ENCODE peak calls at places on chromosome 1, in eight cellular contexts. I is neural progenitor cell; W is activated B cell treated with CpG ODN at 0.5 μM for 24 hours; Q is fibroblast of lung; Y is right lobe of liver; C is AG09319; N is activated CD8-positive, alpha-beta T cell treated with anti-CD3 and anti-CD28 coated beads for 36 hours; F is adrenal gland. U is an unnamed sample.

GRCh38 chr1:225280563-225280962 is 147.3 kb downstream of the LBR start:
- DNase-seq in Q (no peak), N (no peak), I (no peak), W (no peak), C (no peak), F (no peak), Y (no peak), U (no peak)

GRCh38 chr1:116738673-116739370 is 15.4 kb upstream of the CD2 start:
- DNase-seq in I (no peak), F (no peak), N (peak; percentile 84), W (no peak), Y (no peak), Q (no peak), C (no peak), U (no peak)

GRCh38 chr1:235266325-235266724 is 61.7 kb downstream of the ARID4B start:
- DNase-seq in W (no peak), N (no peak), F (no peak), Y (no peak), I (no peak), Q (peak; percentile 8), C (no peak), U (no peak)

GRCh38 chr1:230087034-230087721 is 20.1 kb downstream of the GALNT2 start:
- DNase-seq in Y (no peak), Q (no peak), N (no peak), C (no peak), F (no peak), I (no peak), W (no peak), U (no peak)

GRCh38 chr1:165842363-165843129 is 15.1 kb downstream of the UCK2 start:
- DNase-seq in Y (no peak), W (no peak), C (no peak), Q (peak; percentile 52), N (peak; percentile 10), F (no peak), I (no peak), U (no peak)

GRCh38 chr1:229318056-229318455 is 24.8 kb downstream of the CCSAP start:
- DNase-seq in Q (peak; percentile 60), Y (no peak), C (no peak), N (no peak), F (no peak), W (no peak), I (no peak), U (no peak)

GRCh38 chr1:112636597-112637256 is 17.1 kb downstream of the CAPZA1 start:
- DNase-seq in N (no peak), Q (no peak), C (no peak), W (no peak), F (no peak), I (no peak), Y (no peak), U (no peak)

GRCh38 chr1:41325801-41326200 is 35.4 kb upstream of the FOXO6 start:
- DNase-seq in F (no peak), C (no peak), N (no peak), I (no peak), W (no peak), Q (peak; percentile 67), Y (no peak), U (no peak)

GRCh38 chr1:36162680-36163079 is 6.7 kb downstream of the MAP7D1 start:
- DNase-seq in Y (no peak), F (no peak), I (no peak), Q (no peak), C (no peak), N (no peak), W (no peak), U (no peak)

GRCh38 chr1:192516776-192517297 is 58.7 kb upstream of the RGS1 start:
- DNase-seq in C (no peak), I (peak; percentile 13), W (peak; percentile 23), Y (no peak), F (no peak), Q (peak; percentile 68), N (peak; percentile 77), U (no peak)

GRCh38 chr1:175922254-175922881 is 179.0 kb upstream of the TNR start:
- DNase-seq in Q (no peak), C (no peak), I (no peak), Y (no peak), F (no peak), W (no peak), N (no peak), U (no peak)

GRCh38 chr1:168581799-168582572 is 5.6 kb downstream of the XCL1 start:
- DNase-seq in I (no peak), C (no peak), N (no peak), F (no peak), Q (no peak), Y (no peak), W (no peak), U (no peak)

GRCh38 chr1:6124341-6124740 is 55.8 kb downstream of the CHD5 start:
- DNase-seq in F (no peak), Q (no peak), I (no peak), N (no peak), C (no peak), W (no peak), Y (no peak), U (no peak)

GRCh38 chr1:29802181-29803068 is 566.1 kb downstream of the PTPRU start:
- DNase-seq in N (no peak), F (no peak), Q (no peak), Y (no peak), W (no peak), I (no peak), C (no peak), U (no peak)

GRCh38 chr1:240824238-240824637 is 212.3 kb upstream of the GREM2 start:
- DNase-seq in C (no peak), N (no peak), F (no peak), W (no peak), Q (no peak), I (no peak), Y (no peak), U (no peak)

GRCh38 chr1:222798111-222798510 is 16.7 kb upstream of the DISP1 start:
- DNase-seq in Q (peak; percentile 75), I (no peak), Y (no peak), C (no peak), N (peak; percentile 28), W (no peak), F (no peak), U (no peak)

GRCh38 chr1:29414091-29414490 is 177.8 kb downstream of the PTPRU start:
- DNase-seq in C (no peak), I (no peak), N (no peak), Q (no peak), W (no peak), Y (no peak), F (no peak), U (no peak)

GRCh38 chr1:97901017-97901658 is 19.7 kb downstream of the DPYD start:
- DNase-seq in N (no peak), I (no peak), F (no peak), C (no peak), Y (no peak), Q (peak; percentile 71), W (no peak), U (no peak)

GRCh38 chr1:147509786-147510360 is 31.4 kb upstream of the BCL9 start:
- DNase-seq in C (no peak), N (no peak), I (no peak), F (peak; percentile 61), Y (no peak), Q (no peak), W (no peak), U (no peak)

GRCh38 chr1:147514233-147514632 is 27.1 kb upstream of the BCL9 start:
- DNase-seq in C (no peak), N (no peak), Q (no peak), Y (no peak), F (no peak), W (no peak), I (no peak), U (no peak)

GRCh38 chr1:147516157-147516917 is 25.0 kb upstream of the BCL9 start:
- DNase-seq in Q (no peak), F (no peak), Y (no peak), N (no peak), C (no peak), I (no peak), W (no peak), U (no peak)

GRCh38 chr1:147515046-147515869 is 26.0 kb upstream of the BCL9 start:
- DNase-seq in W (no peak), F (no peak), I (no peak), Q (peak; percentile 50), N (peak; percentile 17), Y (peak; percentile 55), C (no peak), U (no peak)
- TF ChIP-seq CTCF in W (no peak), F (peak; percentile 12), I (peak; percentile 27), Q (no peak), N (no peak), Y (peak; percentile 34), C (no peak), U (no peak)

GRCh38 chr1:45172764-45173163 is 33.6 kb downstream of the ZSWIM5 start:
- DNase-seq in Y (no peak), I (peak; percentile 34), N (no peak), Q (no peak), C (no peak), W (no peak), F (no peak), U (no peak)
- TF ChIP-seq CTCF in Y (no peak), I (no peak), N (no peak), Q (no peak), C (no peak), W (no peak), F (no peak), U (no peak)

DNA sequence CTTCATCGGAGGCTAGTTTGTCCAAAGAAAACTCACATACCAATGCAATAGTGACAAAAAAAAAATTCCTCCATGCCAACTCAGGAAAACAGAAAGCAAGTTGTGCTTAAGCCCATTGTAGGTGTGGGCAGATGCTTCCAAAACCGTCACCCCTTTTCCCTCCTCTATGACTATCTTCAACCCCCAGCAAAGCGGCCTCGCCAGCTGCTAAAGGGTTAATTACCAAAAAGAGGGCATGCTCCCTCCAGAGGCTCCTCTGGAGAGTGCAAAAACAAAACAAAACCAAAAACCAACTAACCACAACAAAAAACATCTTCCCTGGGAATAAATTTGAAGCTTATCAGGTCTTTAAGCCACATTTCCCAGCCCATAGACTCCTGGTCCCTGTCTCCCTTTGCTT is 1.2 kb downstream of the LMOD1 start:
- DNase-seq in N (no peak), C (no peak), Y (no peak), F (no peak), I (peak; percentile 56), Q (no peak), W (no peak), U (no peak)
- TF ChIP-seq CTCF in N (peak; percentile 36), C (peak; percentile 68), Y (no peak), F (peak; percentile 22), I (peak; percentile 69), Q (peak; percentile 66), W (no peak), U (no peak)

DNA sequence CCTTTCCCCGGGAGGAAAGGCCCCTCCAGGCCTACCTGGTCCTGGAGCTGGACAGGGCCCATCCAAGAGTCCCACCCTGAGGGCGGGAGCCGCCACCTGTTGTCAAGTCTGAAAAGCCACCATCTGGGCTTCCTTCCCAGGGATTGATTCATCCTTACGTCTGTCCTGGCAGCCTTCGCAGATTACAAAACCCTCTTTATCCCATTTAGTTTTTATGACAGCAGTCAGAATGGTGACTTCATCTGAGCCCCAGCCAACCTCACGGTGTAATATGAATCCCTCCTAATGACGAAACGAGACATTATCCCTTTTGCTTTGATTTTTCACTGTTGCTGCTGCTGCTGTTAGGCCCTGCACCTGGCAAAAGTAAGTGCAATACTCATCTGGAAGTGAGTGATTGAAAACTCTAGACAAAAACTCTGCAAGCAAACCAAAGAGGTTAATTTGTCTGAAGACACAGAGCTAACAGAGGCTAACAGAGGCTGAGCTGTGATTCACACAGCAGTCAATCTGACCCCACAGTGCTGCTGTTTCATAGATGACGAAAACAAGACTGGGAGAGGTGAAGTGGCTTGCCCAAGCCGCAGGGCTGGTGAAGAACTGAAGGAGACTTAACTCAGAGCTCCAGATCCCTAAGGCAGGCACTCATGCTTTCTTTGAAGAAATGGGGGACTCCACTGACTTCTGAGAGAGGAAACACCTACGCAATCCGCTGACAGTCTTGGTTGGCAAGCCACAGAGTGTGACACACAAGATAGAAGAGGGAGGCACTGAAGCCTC is 30.0 kb upstream of the S100A7 start:
- DNase-seq in C (peak; percentile 76), F (peak; percentile 85), W (no peak), Q (peak; percentile 96), I (no peak), Y (no peak), N (no peak), U (peak; percentile 59)
- TF ChIP-seq CTCF in C (no peak), F (no peak), W (no peak), Q (no peak), I (no peak), Y (no peak), N (no peak), U (no peak)

U was measured in omental fat pad.